ENCODE peak calls at places on chromosomes 5 and 9, in eight cellular contexts. U is dorsolateral prefrontal cortex, P is heart right ventricle, J is NB4, R is tibial artery, X is breast epithelium, Y is fibroblast of pulmonary artery, V is heart left ventricle. A is an unnamed sample.

GRCh38 chr5:318341-318897 is 3.1 kb upstream of the AHRR start:
- DNase-seq in U (no peak), P (no peak), J (peak; percentile 24), R (no peak), X (no peak), Y (no peak), V (no peak), A (peak; percentile 32)

GRCh38 chr5:43120720-43121564 is at the start of gene ZNF131:
- DNase-seq in U (peak; percentile 98), P (peak; percentile 97), J (peak; percentile 99), R (peak; percentile 98), X (peak; percentile 96), Y (peak; percentile 98), V (peak; percentile 96), A (peak; percentile 97)

GRCh38 chr5:136631176-136631575 is 265.8 kb upstream of the TRPC7 start:
- DNase-seq in U (no peak), P (no peak), J (no peak), R (no peak), X (no peak), Y (peak; percentile 20), V (no peak), A (peak; percentile 57)

GRCh38 chr5:155259648-155260047 is 246.1 kb downstream of the KIF4B start:
- DNase-seq in U (no peak), P (no peak), J (peak; percentile 75), R (no peak), X (no peak), Y (no peak), V (no peak), A (no peak)

GRCh38 chr5:150130493-150130922 is 25.1 kb downstream of the PDGFRB start:
- DNase-seq in U (no peak), P (no peak), J (no peak), R (no peak), X (no peak), Y (no peak), V (no peak), A (no peak)

GRCh38 chr9:36029765-36030528 is 6.8 kb upstream of the RECK start:
- DNase-seq in U (no peak), P (no peak), J (peak; percentile 68), R (no peak), X (no peak), Y (peak; percentile 97), V (no peak), A (peak; percentile 98)

GRCh38 chr9:90905822-90906221 is 104.2 kb downstream of the SYK start:
- DNase-seq in U (no peak), P (no peak), J (no peak), R (no peak), X (no peak), Y (no peak), V (no peak), A (no peak)

GRCh38 chr9:87836951-87837715 is 45.5 kb upstream of the SPATA31E1 start:
- DNase-seq in U (no peak), P (no peak), J (no peak), R (no peak), X (no peak), Y (no peak), V (no peak), A (no peak)

GRCh38 chr9:70641631-70642030 is 227.2 kb upstream of the KLF9 start:
- DNase-seq in U (no peak), P (no peak), J (no peak), R (no peak), X (no peak), Y (no peak), V (no peak), A (no peak)

GRCh38 chr5:122180863-122181519 is 51.6 kb downstream of the ZNF474 start:
- DNase-seq in U (no peak), P (no peak), J (no peak), R (no peak), X (no peak), Y (peak; percentile 80), V (no peak), A (peak; percentile 50)

GRCh38 chr9:84875193-84875592 is 205.7 kb downstream of the NTRK2 start:
- DNase-seq in U (no peak), P (no peak), J (no peak), R (no peak), X (no peak), Y (peak; percentile 38), V (no peak), A (no peak)

GRCh38 chr5:65332591-65332990 is 149.1 kb downstream of the ADAMTS6 start:
- DNase-seq in U (no peak), P (no peak), J (no peak), R (no peak), X (no peak), Y (no peak), V (no peak), A (no peak)

GRCh38 chr5:122751293-122751753 is 23.6 kb upstream of the SNX2 start:
- DNase-seq in U (no peak), P (no peak), J (peak; percentile 33), R (no peak), X (peak; percentile 25), Y (peak; percentile 97), V (no peak), A (no peak)

DNA sequence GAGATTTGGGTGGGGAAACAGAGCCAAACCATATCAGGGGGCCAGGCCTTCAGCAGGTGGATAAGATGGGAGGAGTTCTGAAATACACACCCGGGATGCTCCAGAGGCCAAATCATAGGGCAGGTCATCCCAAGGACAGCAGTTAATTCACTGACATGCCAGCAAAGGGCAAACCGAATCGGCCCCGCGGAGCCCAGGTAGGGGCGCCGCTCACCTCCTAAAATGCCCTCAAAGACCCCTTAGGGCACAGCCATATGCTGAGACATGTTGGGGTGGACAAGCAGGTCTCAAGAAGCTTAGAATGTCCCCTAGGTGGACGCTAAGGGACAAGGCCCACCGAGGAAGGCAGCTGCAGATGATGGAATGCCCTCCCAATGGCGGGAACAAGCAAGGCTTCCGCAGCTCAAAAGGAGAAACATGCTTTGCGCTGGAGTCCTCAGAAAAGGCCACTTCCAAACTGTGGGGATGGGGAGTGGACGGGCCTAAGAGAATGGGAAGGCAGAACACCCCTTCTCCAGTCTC is 144.9 kb downstream of the ERCC6L2 start:
- DNase-seq in U (no peak), P (no peak), J (no peak), R (no peak), X (no peak), Y (no peak), V (no peak), A (no peak)
- H3K4me3 ChIP-seq in U (peak overlapping the region; percentile 46), P (peak overlapping the region; percentile 49), J (no peak overlapping the region), R (peak overlapping the region; percentile 76), X (peak overlapping the region; percentile 54), Y (peak overlapping the region; percentile 53), V (peak overlapping the region; percentile 63), A (peak overlapping the region; percentile 63)

DNA sequence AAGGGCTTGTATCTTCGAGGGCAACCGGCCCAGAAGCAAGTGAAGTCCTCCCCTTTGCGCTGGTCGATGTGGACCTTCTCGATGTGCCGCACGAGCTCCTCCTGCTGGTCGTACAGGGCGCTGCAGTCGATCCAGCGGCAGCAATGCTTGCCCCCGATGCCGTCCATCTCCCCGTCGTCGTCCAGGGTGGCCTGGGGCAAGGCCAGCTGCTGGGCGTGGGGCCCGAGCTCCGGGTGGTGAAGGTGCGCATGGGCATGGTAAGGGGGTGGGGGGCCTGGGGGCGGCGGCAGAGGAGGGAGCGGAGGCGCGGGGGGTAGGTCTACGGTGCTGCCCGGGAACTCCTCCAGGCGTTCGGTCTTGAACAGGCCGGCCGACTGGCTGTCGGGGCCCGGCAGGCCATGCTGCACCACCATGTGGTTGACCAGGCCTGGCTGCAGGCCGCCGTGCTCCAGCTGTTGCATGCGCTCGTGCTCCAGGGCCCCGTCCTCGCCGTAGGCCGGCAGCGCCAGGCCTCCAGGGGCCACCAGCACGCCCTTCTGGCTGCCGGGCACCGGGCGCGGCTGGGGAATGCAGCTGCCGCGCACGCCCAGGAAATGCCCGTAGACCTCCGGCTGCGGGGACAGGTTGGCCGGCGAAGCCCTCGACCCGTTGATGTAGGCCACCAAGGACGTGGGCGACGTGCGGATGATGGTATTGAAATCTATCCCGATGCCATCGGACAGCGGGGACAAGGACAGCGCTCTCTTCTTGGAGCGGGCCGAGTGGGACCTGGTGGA is 181.8 kb downstream of the GLIS3 start:
- DNase-seq in U (no peak), P (peak; percentile 45), J (peak; percentile 53), R (no peak), X (no peak), Y (no peak), V (no peak), A (no peak)
- TF ChIP-seq CTCF in U (no peak), P (peak; percentile 54), J (peak; percentile 78), R (peak; percentile 15), X (no peak), Y (peak; percentile 18), V (peak; percentile 39), A (peak; percentile 46)

GRCh38 chr5:77629553-77630245 is 8.8 kb downstream of the OTP start:
- DNase-seq in U (no peak), P (no peak), J (no peak), R (no peak), X (no peak), Y (no peak), V (no peak), A (no peak)
- H3K4me3 ChIP-seq in U (peak overlapping the region; percentile 38), P (peak overlapping the region; percentile 6), J (peak overlapping the region; percentile 3), R (peak overlapping the region; percentile 57), X (peak overlapping the region; percentile 49), Y (no peak overlapping the region), V (peak overlapping the region; percentile 48), A (peak overlapping the region; percentile 35)

DNA sequence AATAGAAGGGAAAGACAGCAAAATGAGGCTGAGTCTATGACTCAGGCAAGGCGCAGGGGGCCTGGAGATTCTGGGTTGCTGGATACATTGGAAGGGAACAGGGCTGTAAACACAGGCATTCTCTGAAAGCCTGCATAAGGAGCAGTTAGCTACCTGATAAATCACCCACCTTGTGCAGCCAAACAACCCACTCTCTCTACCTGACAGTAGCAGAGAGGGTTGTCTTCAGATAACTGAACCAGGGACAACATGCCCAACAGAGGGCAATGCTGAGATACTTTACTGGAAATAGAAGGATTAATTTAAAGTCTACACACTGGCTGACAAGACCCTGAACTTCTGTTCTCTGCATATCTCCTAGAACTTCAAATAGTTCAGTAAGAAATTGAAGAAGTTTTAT is 161.6 kb downstream of the KCTD16 start:
- DNase-seq in U (no peak), P (no peak), J (no peak), R (no peak), X (no peak), Y (no peak), V (no peak), A (no peak)
- TF ChIP-seq CTCF in U (no peak), P (no peak), J (no peak), R (no peak), X (no peak), Y (peak; percentile 14), V (no peak), A (peak; percentile 21)

GRCh38 chr9:133370680-133371079 is 5.2 kb downstream of the SURF4 start:
- DNase-seq in U (no peak), P (no peak), J (no peak), R (no peak), X (no peak), Y (no peak), V (no peak), A (no peak)
- H3K4me3 ChIP-seq in U (no peak overlapping the region), P (no peak overlapping the region), J (no peak overlapping the region), R (no peak overlapping the region), X (no peak overlapping the region), Y (no peak overlapping the region), V (no peak overlapping the region), A (no peak overlapping the region)

DNA sequence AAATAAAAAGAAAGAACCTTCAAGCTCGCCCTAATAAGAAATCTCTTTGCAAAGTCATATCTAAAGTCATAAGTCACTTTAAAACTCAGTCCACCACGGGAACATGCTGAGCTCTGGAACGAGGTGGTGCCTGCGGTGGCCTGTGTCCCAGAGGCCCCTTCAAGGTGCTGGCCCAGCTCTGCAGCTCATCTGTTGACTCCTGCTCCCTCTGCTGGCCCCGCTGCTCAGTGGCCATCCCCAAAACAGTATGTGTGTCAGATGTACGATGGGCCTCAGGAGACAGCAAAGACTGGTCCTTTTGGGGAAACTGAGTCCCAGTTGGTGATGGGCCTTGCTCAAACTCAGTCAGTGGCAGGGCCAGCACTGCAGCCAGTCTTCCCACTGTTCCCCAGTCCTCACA is 22.8 kb upstream of the FOXB2 start:
- DNase-seq in U (peak; percentile 57), P (peak; percentile 51), J (peak; percentile 39), R (no peak), X (no peak), Y (peak; percentile 51), V (peak; percentile 35), A (peak; percentile 35)
- TF ChIP-seq CTCF in U (peak; percentile 73), P (peak; percentile 49), J (peak; percentile 65), R (peak; percentile 63), X (no peak), Y (peak; percentile 74), V (peak; percentile 29), A (peak; percentile 63)

A was measured in fibroblast of villous mesenchyme.